ENCODE peak calls at places on chromosome 9, in ten cellular contexts. Q, H, M, O, F, R, L, W, A and X are unnamed samples. For H4K20me1, the result is how much of the 10 kb centered on the place peaks cover.

GRCh38 chr9:12818431-12819000 is 43.7 kb downstream of the LURAP1L start:
- DNase-seq in A (no peak), O (peak), W (no peak), F (peak), M (no peak), R (peak), H (peak), Q (no peak), L (no peak), X (no peak)

GRCh38 chr9:14251146-14252071 is 62.5 kb downstream of the NFIB start:
- DNase-seq in F (peak), Q (peak), M (peak), L (no peak), H (peak), O (peak), A (no peak), W (peak), R (peak), X (peak)

GRCh38 chr9:128552744-128553221 is 396 bp downstream of the SPTAN1 start:
- DNase-seq in R (peak), W (no peak), O (no peak), H (no peak), F (peak), M (no peak), L (peak), A (peak), Q (no peak), X (peak)

GRCh38 chr9:112059980-112060348 is 115.1 kb downstream of the SUSD1 start:
- DNase-seq in M (no peak), R (no peak), H (no peak), A (no peak), O (no peak), L (no peak), Q (no peak), F (no peak), W (no peak), X (no peak)

GRCh38 chr9:19201899-19202891 is 28.3 kb upstream of the DENND4C start:
- DNase-seq in H (no peak), F (no peak), M (peak), O (no peak), A (no peak), L (no peak), Q (no peak), W (no peak), R (peak), X (no peak)

GRCh38 chr9:14730367-14730958 is 7.9 kb upstream of the CER1 start:
- DNase-seq in O (no peak), F (no peak), Q (no peak), R (no peak), W (no peak), M (no peak), A (no peak), H (no peak), L (no peak), X (no peak)

GRCh38 chr9:79034583-79034982 is 537.2 kb upstream of the TLE4 start:
- DNase-seq in A (no peak), H (no peak), W (no peak), Q (no peak), R (no peak), F (no peak), M (no peak), L (no peak), O (no peak), X (no peak)

GRCh38 chr9:3646226-3646625 is 120.4 kb upstream of the RFX3 start:
- DNase-seq in F (no peak), W (no peak), H (no peak), L (no peak), Q (no peak), O (no peak), R (no peak), A (no peak), M (no peak), X (no peak)

GRCh38 chr9:31674264-31674663 is 710.2 kb upstream of the ACO1 start:
- DNase-seq in R (no peak), A (no peak), H (no peak), O (peak), W (no peak), L (no peak), M (no peak), Q (peak), F (peak), X (no peak)

GRCh38 chr9:4666042-4666699 is at the start of gene SPATA6L:
- DNase-seq in L (no peak), F (peak), W (no peak), O (peak), H (peak), Q (peak), M (no peak), R (peak), A (no peak), X (peak)

GRCh38 chr9:79165006-79165405 is 406.8 kb upstream of the TLE4 start:
- DNase-seq in R (no peak), H (peak), F (peak), A (no peak), M (no peak), O (peak), L (no peak), W (no peak), Q (peak), X (no peak)

GRCh38 chr9:12699529-12699928 is 6.3 kb downstream of the TYRP1 start:
- DNase-seq in M (no peak), Q (no peak), H (peak), A (no peak), R (peak), O (peak), W (no peak), L (no peak), F (peak), X (peak)

GRCh38 chr9:4970970-4971641 is 14.0 kb upstream of the JAK2 start:
- DNase-seq in A (peak), M (no peak), R (no peak), F (no peak), Q (no peak), H (no peak), L (peak), O (no peak), W (no peak), X (no peak)

GRCh38 chr9:125538092-125538473 is 168.9 kb downstream of the MAPKAP1 start:
- DNase-seq in L (no peak), F (peak), O (peak), A (no peak), W (peak), R (no peak), M (peak), Q (peak), H (peak), X (peak)

GRCh38 chr9:32741706-32742105 is 41.6 kb upstream of the TMEM215 start:
- DNase-seq in Q (peak), O (peak), H (no peak), W (no peak), M (peak), A (no peak), R (no peak), F (peak), L (no peak), X (no peak)

GRCh38 chr9:20593551-20593950 is 28.7 kb downstream of the MLLT3 start:
- DNase-seq in O (peak), M (no peak), L (no peak), R (no peak), W (no peak), H (peak), A (no peak), F (no peak), Q (peak), X (peak)

GRCh38 chr9:104991144-104991953 is 63.4 kb upstream of the ABCA1 start:
- DNase-seq in F (peak), H (peak), R (peak), Q (peak), L (peak), W (peak), A (peak), O (peak), M (peak), X (peak)

GRCh38 chr9:13014484-13014883 is 239.7 kb downstream of the LURAP1L start:
- DNase-seq in R (no peak), L (no peak), H (no peak), Q (no peak), M (no peak), W (no peak), F (no peak), A (no peak), O (peak), X (peak)

GRCh38 chr9:123138156-123138555 is 104.7 kb downstream of the GPR21 start:
- DNase-seq in R (no peak), L (peak), W (no peak), A (peak), F (no peak), M (no peak), Q (no peak), O (no peak), H (no peak), X (no peak)

GRCh38 chr9:138040446-138041430 is 163.2 kb downstream of the CACNA1B start:
- DNase-seq in A (no peak), H (no peak), R (no peak), Q (no peak), L (no peak), F (no peak), O (no peak), M (no peak), W (no peak), X (no peak)

GRCh38 chr9:122219856-122220672 is 8.7 kb downstream of the LHX6 start:
- DNase-seq in L (no peak), O (no peak), A (no peak), Q (no peak), M (no peak), H (no peak), R (no peak), W (no peak), F (no peak), X (no peak)

GRCh38 chr9:16133556-16134227 is 580.8 kb downstream of the CCDC171 start:
- DNase-seq in A (peak), L (peak), Q (peak), W (peak), O (peak), M (no peak), F (peak), H (peak), R (peak), X (peak)

GRCh38 chr9:106933470-106933869 is 70.5 kb downstream of the ZNF462 start:
- DNase-seq in M (no peak), F (no peak), Q (no peak), O (no peak), R (no peak), A (no peak), H (no peak), W (no peak), L (no peak), X (no peak)

GRCh38 chr9:71663216-71663615 is 105.1 kb downstream of the CEMIP2 start:
- DNase-seq in H (no peak), Q (no peak), A (no peak), L (no peak), M (no peak), O (peak), W (no peak), F (no peak), R (peak), X (peak)

GRCh38 chr9:123176230-123176629 is 92.2 kb downstream of the STRBP start:
- DNase-seq in M (peak), Q (peak), W (no peak), L (no peak), O (no peak), H (peak), A (no peak), F (peak), R (no peak), X (peak)

GRCh38 chr9:94002316-94003140 is 47.4 kb upstream of the BARX1 start:
- DNase-seq in A (peak), M (no peak), H (peak), Q (peak), W (no peak), L (peak), F (peak), O (peak), R (peak), X (peak)

GRCh38 chr9:130872912-130873503 is 23.6 kb downstream of the QRFP start:
- DNase-seq in F (no peak), W (no peak), A (no peak), M (no peak), R (no peak), H (no peak), L (no peak), O (no peak), Q (no peak), X (no peak)
- H3K27ac ChIP-seq in F (no peak), W (no peak), A (no peak), M (no peak), R (no peak), H (no peak), L (no peak), O (no peak), Q (no peak), X (no peak)

GRCh38 chr9:34200092-34200491 is 21.2 kb downstream of the UBAP1 start:
- DNase-seq in W (no peak), A (no peak), F (no peak), M (no peak), H (no peak), L (no peak), O (no peak), Q (no peak), R (no peak), X (no peak)
- H4K20me1 ChIP-seq in W (under half), A (under half), F (under half), M (under half), H (half or more), L (under half), O (half or more), Q (under half), R (under half), X (under half)

DNA sequence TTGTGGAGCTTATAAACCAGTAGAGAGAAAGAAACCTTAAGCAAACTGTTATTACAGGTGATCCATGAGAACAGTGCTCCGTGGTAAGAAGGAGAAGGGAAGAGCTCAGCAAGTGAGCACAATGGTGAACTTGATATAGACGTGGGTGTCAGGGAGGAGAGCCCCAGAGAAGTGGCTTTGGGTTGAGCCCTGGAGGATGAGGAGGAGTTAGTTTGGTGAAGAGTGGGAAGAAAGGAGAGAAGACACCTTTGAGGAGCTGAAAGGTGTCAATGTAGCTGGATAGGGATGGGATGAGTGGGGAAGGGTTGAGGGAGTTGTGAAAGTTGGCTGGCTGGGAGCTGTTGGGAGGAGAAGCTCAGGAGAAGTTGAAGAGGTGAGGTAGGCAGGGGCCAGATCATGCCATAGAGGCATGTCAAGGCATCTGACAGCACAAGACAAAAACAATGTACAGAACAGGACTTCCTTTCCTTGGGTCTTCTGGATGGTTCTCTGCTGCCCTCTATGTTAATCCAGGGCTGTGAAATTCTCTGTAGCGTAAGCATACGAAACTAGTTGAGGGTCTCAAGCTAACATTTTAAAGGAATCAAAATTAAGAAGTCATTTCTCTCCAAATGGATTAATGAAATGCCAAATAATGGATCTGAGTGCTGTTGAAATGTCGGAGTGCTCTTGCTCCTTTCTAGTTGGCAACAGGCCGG is 501.9 kb downstream of the KDM4C start:
- DNase-seq in F (peak), W (no peak), Q (peak), A (no peak), O (no peak), H (no peak), R (peak), M (no peak), L (no peak), X (no peak)
- TF ChIP-seq CTCF in F (peak), W (peak), Q (peak), A (no peak), O (no peak), H (no peak), R (peak), M (no peak), L (peak), X (no peak)

DNA sequence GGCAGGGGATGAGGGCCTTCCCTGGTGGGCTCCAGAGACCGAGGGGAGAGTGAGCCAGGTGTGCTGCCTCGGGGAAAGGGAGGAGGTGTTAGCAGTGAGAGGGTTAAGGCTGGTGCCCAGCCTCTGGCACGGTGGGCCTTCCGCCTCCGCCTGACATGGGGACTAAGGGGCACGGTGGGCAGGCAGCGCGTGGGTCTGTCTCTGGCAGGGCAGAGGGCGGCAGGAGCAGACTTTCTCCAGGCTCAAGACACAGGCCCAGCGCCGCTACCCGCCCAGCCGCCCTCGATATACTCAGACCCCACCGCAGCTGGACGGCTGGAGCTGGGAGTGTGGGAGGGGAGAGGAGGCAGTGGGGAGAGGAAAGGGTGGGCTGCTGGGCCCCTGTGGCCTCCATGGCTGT is 14.9 kb upstream of the FRMPD1 start:
- DNase-seq in A (no peak), R (no peak), M (no peak), Q (no peak), L (no peak), W (no peak), H (no peak), F (no peak), O (no peak), X (no peak)
- H3K27ac ChIP-seq in A (no peak), R (no peak), M (no peak), Q (no peak), L (no peak), W (no peak), H (no peak), F (no peak), O (no peak), X (no peak)

DNA sequence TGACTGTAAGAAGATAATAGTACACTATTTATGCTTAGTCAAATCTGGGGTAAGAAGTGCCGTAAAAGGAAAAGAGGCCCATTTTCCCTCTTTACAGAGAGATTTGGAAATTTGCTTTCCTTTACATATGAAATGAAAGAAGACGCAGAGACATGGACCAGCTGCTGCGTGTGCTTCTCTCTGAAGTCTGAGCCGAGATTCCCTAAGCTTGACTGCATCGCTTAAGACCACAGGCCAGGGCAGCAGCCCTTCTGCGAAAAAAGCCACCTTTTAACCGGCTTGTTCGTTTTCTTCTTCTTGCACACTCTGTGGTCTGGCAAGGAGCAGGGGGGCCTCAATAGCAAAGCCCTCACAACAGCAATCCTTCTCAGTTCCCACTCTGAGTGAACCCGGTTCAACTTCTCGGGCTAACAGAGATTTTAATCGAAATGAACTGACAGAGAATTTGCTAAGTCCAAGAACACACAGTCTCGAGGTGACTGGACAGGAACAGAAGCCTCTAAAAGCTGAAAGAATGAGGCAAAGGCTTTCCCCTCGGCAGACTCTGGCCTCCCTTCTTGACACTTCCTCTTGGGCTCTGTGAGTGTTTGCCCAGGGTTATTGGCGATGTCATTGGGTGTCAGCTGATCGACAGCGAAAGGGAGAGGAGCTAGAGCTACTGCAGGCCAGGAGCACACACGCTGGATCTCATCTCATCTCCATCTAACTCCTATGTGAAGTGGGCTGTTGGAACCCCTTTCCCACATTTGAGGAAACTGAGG is 512.9 kb upstream of the KLF4 start:
- DNase-seq in O (no peak), H (peak), A (no peak), W (peak), F (no peak), L (no peak), R (no peak), Q (no peak), M (no peak), X (no peak)
- H4K20me1 ChIP-seq in O (under half), H (under half), A (under half), W (under half), F (under half), L (under half), R (under half), Q (under half), M (under half), X (under half)

DNA sequence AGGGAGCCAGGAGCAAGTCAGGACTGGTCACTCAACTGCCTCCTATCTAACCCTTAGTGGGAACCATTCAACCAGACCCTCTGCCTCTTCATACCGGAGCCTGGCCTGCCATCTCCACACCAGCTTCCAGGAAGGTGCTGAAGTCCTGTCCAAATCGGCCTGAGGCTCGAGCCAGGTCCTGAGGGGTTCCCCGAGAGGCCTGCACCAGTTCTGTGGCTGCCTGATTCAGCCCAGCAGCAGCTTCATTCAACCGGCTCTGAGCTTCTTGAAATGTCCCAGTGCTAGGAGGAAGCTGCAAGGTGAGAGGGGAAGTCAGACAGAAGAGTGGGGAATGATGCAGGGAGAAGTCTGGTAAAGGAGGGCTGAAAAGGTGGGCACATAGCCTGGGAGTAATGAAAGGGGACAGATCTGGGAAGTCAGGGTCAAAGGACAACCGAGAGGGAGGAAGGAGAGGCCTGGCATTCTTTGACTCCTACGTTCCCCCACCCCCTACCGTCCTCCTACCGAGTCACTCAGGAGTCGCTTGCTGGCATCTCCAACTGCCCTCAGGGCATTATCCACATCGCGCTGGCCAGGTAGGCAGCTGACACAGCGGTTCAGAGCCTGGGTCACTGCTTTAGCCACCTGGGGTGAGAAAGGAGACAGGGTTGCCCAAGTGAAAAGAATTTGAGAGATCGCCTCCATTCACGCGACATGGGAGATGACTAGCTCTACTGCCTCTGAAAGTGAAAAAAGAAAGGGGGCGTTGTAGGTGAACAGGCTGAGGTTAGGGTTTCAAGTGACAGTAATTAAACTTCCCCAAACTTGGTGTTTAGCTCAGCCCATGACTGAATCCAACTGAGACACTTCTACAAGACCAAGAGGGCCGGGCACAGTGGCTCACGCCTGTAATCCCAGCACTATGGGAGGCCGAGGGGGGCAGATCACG is 20.2 kb downstream of the TLN1 start:
- DNase-seq in O (no peak), F (peak), R (no peak), M (peak), A (peak), W (no peak), H (no peak), Q (no peak), L (no peak), X (no peak)
- TF ChIP-seq CTCF in O (no peak), F (no peak), R (no peak), M (no peak), A (no peak), W (no peak), H (no peak), Q (no peak), L (no peak), X (no peak)

DNA sequence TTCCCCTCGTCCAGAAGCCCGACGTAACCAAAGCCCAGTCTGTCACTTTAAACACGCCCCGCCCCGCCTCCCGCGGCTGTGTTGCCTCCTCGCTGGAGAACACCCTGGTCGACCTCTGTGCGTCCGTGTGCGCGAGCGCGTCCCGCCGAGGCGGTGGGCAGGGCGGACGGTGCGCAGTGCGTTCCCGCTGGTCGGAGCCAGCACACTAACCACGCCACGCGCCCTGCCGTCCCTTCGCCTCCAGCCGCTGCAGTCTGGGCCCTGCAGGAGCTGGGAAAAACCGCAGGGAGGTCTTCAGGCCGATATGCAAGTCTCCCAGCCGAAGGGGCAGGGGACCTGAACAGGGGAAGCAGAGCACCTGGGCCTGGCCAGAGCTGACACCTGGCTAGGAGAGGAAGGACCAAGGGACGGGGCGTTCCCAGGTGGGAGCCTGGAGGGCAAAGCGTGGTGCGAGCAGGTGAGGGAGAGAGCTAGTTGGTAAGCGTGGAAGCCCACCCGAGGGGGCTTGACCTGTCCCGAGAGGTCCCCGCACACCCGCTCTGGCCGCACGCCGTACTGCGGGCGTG is 1.3 kb upstream of the PHPT1 start:
- DNase-seq in O (peak), M (peak), A (peak), Q (peak), F (peak), H (peak), R (peak), W (peak), L (peak), X (peak)
- H3K27ac ChIP-seq in O (no peak), M (peak), A (peak), Q (no peak), F (peak), H (peak), R (no peak), W (peak), L (peak), X (no peak)